ENCODE peak calls at places on chromosomes 6 and 20, in four cellular contexts. V is WTC11, C is A549, F is HepG2. P is an unnamed sample.

GRCh38 chr6:169981969-169982368 is 230.5 kb downstream of the ERMARD start:
- DNase-seq in V (no peak), C (no peak), F (no peak), P (no peak)

GRCh38 chr6:135291288-135292116 is 110.4 kb downstream of the MYB start:
- DNase-seq in V (no peak), C (peak), F (peak), P (no peak)

GRCh38 chr20:35021063-35021462 is 65.4 kb downstream of the MYH7B start:
- DNase-seq in V (no peak), C (no peak), F (no peak), P (no peak)

GRCh38 chr6:148716811-148717210 is 30.0 kb upstream of the UST start:
- DNase-seq in V (no peak), C (no peak), F (no peak), P (no peak)

GRCh38 chr20:4592316-4593148 is 129.2 kb upstream of the PRND start:
- DNase-seq in V (peak), C (peak), F (peak), P (peak)

GRCh38 chr6:125966569-125966968 is 10.0 kb downstream of the HINT3 start:
- DNase-seq in V (no peak), C (no peak), F (no peak), P (no peak)

GRCh38 chr6:3813150-3813780 is 35.9 kb upstream of the FAM50B start:
- DNase-seq in V (no peak), C (peak), F (peak), P (peak)

GRCh38 chr6:121549741-121550140 is 114.3 kb downstream of the GJA1 start:
- DNase-seq in V (no peak), C (peak), F (no peak), P (no peak)

GRCh38 chr20:14336667-14337066 is 745 bp downstream of the FLRT3 start:
- DNase-seq in V (no peak), C (peak), F (peak), P (no peak)

GRCh38 chr6:10613693-10614092 is 80.7 kb downstream of the C6orf52 start:
- DNase-seq in V (no peak), C (no peak), F (no peak), P (no peak)

GRCh38 chr6:110875548-110876169 is 1.1 kb downstream of the AMD1 start:
- DNase-seq in V (peak), C (peak), F (no peak), P (peak)

GRCh38 chr6:75815756-75816155 is 66.7 kb downstream of the MYO6 start:
- DNase-seq in V (no peak), C (no peak), F (no peak), P (no peak)

GRCh38 chr20:35901678-35902544 is 52.4 kb downstream of the SCAND1 start:
- DNase-seq in V (no peak), C (peak), F (peak), P (peak)

GRCh38 chr6:157648561-157648960 is 174.5 kb upstream of the SNX9 start:
- DNase-seq in V (no peak), C (no peak), F (no peak), P (no peak)

GRCh38 chr6:30882764-30883475 is 1.4 kb upstream of the DDR1 start:
- DNase-seq in V (peak), C (peak), F (no peak), P (peak)

GRCh38 chr20:50859161-50859560 is 64.3 kb downstream of the BCAS4 start:
- DNase-seq in V (no peak), C (no peak), F (no peak), P (no peak)

GRCh38 chr6:151087861-151088598 is 151.7 kb upstream of the AKAP12 start:
- DNase-seq in V (no peak), C (peak), F (peak), P (peak)

GRCh38 chr6:108359901-108360882 is 65.3 kb downstream of the AFG1L start:
- DNase-seq in V (no peak), C (no peak), F (no peak), P (peak)

GRCh38 chr6:125519367-125519766 is 217.6 kb upstream of the HDDC2 start:
- DNase-seq in V (no peak), C (no peak), F (no peak), P (no peak)

GRCh38 chr6:1587546-1587945 is 22.2 kb upstream of the FOXC1 start:
- DNase-seq in V (no peak), C (no peak), F (no peak), P (no peak)

GRCh38 chr6:20542927-20543602 is 8.8 kb downstream of the CDKAL1 start:
- DNase-seq in V (no peak), C (peak), F (peak), P (no peak)

GRCh38 chr6:85911067-85911466 is 268.4 kb upstream of the SYNCRIP start:
- DNase-seq in V (no peak), C (no peak), F (no peak), P (no peak)

GRCh38 chr20:46826343-46826984 is 68.2 kb upstream of the EYA2 start:
- DNase-seq in V (no peak), C (peak), F (no peak), P (no peak)

GRCh38 chr6:145310116-145310515 is 425.2 kb downstream of the EPM2A start:
- DNase-seq in V (no peak), C (no peak), F (no peak), P (no peak)

GRCh38 chr20:25309395-25310267 is 61.7 kb downstream of the PYGB start:
- DNase-seq in V (no peak), C (peak), F (peak), P (peak)

GRCh38 chr6:158439255-158439654 is 120.6 kb upstream of the TMEM181 start:
- DNase-seq in V (no peak), C (no peak), F (no peak), P (no peak)

DNA sequence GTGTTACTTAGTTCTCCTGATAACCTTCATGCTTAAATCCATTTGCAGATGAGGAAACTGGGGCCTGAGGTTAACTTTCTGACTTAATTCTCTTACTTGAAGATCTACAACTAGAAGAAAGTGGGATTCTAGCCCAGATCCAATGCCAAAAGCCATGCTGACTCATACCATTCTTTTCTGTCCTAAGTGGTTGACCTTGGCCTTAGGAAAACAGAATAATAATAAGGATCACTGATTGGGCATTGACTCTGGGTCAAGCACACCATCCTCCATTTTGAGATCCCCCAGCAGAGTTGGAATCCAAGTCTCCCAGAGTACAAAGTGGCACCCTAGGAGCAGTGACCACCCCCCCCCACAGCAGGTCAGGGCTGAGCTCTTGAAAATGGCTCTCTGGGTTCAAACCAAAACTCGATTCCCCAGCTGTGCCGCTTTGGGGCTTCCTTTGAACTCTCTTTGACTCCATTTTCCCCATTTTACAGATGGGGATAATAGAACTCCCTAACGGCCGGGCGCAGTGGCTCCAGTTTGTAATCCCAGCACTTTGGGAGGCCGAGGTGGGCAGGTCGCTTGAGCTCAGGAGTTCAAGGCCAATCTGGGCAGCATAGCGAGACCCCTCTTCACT is 12.8 kb upstream of the ZNF217 start:
- DNase-seq in V (no peak), C (no peak), F (peak), P (peak)
- TF ChIP-seq NR3C1 in V (no peak), C (no peak), F (no peak), P (no peak)

DNA sequence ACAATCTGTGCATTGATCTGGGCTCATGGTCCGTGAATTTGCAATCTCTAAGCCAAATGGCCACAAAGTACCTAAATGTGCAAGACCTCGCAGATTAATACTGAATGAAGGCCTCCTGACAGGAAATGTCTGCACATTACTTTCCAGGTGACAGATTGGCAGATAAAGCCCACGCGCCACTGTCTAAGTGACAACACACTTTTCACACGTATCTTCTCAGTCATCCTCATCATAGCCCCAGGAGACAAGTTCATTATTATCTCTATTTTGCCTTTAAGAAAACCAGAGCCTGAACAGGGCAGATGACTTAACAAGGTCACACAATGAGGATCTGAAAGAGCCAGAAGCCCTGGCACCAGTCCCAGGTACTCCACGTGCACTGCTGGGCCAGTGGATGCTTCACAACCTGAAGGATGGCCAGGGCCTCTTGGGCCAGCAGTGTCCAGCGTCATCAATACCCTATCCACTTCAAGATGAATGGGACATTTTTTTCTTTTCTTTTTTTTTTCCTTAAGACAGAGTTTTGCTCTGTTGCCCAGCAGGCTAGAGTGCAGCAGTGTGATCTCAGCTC is 266.3 kb downstream of the PTPRT start:
- DNase-seq in V (no peak), C (no peak), F (no peak), P (no peak)
- TF ChIP-seq NR3C1 in V (no peak), C (no peak), F (no peak), P (no peak)

DNA sequence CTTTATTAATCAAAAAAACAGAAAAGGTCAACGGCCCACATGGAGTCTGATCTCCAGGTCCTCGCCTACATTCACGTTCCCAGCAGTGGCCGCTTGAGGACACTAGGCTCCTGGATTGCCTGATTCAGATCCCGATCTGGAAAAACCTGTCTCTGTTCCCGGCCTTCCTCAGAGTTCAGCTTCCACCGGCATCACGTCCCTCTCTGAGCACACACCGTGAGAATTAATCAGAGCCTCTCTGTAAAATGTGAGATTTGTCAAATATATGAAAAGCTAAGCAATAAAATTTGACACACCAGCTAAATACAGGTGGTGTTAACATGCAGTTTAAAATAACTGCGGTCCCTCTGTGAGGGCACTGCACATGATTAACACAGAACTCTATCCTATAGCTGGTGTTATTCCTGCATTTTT is 122.8 kb upstream of the COL21A1 start:
- DNase-seq in V (peak), C (peak), F (peak), P (peak)
- TF ChIP-seq NR3C1 in V (no peak), C (no peak), F (no peak), P (no peak)

GRCh38 chr6:5359413-5359812 is 98.1 kb downstream of the FARS2 start:
- DNase-seq in V (no peak), C (no peak), F (no peak), P (no peak)
- TF ChIP-seq NR3C1 in V (no peak), C (no peak), F (no peak), P (no peak)

DNA sequence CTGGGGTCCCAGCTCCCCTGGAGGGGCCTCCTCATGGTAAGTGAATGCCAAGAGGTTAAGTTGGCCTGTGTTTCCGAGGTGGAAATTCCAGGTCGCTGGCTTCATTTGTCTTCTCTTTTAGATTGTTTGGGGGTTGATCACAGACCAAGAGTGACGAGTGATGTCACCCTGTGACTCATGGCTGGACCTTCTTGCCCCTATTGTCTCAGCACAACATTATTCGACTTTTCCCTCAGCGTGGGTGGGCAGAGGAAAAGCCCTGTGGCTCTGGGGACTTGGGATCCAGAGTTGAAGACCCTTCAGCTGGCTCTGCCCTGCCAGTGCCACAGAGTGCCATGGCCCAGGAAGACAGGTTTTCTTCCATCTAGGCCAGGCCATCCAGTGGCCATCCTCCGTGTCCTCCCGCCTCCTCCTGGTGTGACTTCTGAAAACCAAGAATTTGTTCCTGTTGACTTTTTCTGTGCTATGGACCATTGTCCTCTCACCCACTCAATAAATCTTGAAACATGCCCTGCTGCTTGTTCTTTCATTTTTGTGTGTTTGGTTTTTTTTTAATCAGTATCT is 15.4 kb upstream of the SNHG17 start:
- DNase-seq in V (no peak), C (no peak), F (no peak), P (no peak)
- TF ChIP-seq NR3C1 in V (no peak), C (no peak), F (no peak), P (no peak)

DNA sequence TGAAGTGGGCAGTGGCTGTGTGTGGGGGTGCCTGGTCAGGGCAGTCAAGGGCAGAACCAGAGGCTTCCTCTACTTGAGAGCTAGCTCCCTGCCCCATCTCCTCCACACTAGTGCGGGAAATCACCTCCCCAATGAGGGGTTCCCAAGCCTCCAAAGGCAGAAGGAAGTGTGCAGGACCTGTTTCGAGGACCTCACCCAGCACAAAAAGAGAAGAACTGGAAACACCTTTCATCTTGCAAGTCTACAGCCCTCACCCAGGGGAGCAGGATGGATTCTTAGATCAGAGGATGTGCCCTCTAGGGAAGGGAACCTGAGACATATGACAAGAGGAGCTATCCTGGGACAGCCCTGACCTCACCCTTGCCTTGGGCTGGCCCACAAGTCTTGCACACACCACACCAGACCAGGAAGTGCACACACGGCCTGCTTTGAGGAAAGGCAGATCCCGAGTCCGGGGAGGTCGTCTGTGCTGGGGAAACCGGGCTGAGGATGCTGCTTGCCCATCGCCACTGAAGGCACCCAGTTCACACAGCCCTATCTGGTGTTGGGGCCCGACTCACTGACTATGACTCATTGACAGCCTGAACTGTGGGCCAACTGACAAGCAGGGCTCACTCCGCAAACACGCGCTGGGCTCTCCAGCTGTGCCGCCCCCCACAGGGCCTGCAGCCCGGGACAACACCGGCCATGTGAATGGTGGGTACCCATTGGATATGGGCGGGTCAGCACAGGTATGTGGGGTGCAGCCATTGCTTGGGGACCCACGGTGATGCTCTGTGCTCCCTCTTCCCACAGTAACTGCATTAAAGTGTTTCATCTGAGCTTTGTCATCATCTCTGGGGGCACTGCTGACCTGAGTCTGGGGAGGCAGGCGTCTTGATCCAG is 1.8 kb downstream of the SAMD10 start:
- DNase-seq in V (no peak), C (peak), F (peak), P (peak)
- TF ChIP-seq NR3C1 in V (no peak), C (no peak), F (no peak), P (no peak)

GRCh38 chr6:105075210-105075609 is 104.6 kb downstream of the POPDC3 start:
- DNase-seq in V (no peak), C (no peak), F (no peak), P (no peak)
- TF ChIP-seq NR3C1 in V (no peak), C (no peak), F (no peak), P (no peak)

P was measured in K562.